ENCODE peak calls at places on chromosomes 13 and 19, in nine cellular contexts. N is OCI-LY7, T is omental fat pad, A is cardiac fibroblast, F is AG09319, J is B cell, S is IMR-90, I is AG04450, O is BE2C. P is an unnamed sample.

GRCh38 chr13:94620286-94620896 is 18.7 kb downstream of the GPR180 start:
- DNase-seq in N (peak), T (no peak), A (peak), F (no peak), J (no peak), S (peak), I (no peak), O (peak), P (no peak)

GRCh38 chr19:23699521-23699860 is 12.5 kb upstream of the ZNF675 start:
- DNase-seq in N (no peak), T (no peak), A (no peak), F (no peak), J (no peak), S (no peak), I (no peak), O (no peak), P (no peak)

GRCh38 chr13:23763328-23763727 is 125.9 kb downstream of the MIPEP start:
- DNase-seq in N (no peak), T (no peak), A (no peak), F (no peak), J (no peak), S (no peak), I (no peak), O (no peak), P (no peak)

GRCh38 chr13:20356437-20356836 is 124.3 kb upstream of the GJB6 start:
- DNase-seq in N (no peak), T (no peak), A (no peak), F (no peak), J (no peak), S (no peak), I (no peak), O (no peak), P (no peak)

GRCh38 chr19:48506138-48506733 is 5.4 kb downstream of the LMTK3 start:
- DNase-seq in N (peak), T (no peak), A (peak), F (peak), J (no peak), S (peak), I (no peak), O (no peak), P (no peak)

GRCh38 chr19:49926520-49926919 is 2.5 kb upstream of the ATF5 start:
- DNase-seq in N (no peak), T (no peak), A (no peak), F (no peak), J (no peak), S (no peak), I (no peak), O (no peak), P (no peak)

GRCh38 chr13:113545455-113545930 is 39.1 kb upstream of the TFDP1 start:
- DNase-seq in N (no peak), T (no peak), A (no peak), F (peak), J (no peak), S (peak), I (no peak), O (peak), P (peak)

GRCh38 chr19:2544576-2545415 is 68.9 kb downstream of the GADD45B start:
- DNase-seq in N (no peak), T (no peak), A (no peak), F (no peak), J (peak), S (no peak), I (no peak), O (no peak), P (peak)

GRCh38 chr19:19202707-19203011 is 555 bp downstream of the NR2C2AP start:
- DNase-seq in N (peak), T (no peak), A (no peak), F (no peak), J (no peak), S (no peak), I (no peak), O (no peak), P (no peak)

GRCh38 chr19:37654833-37655688 is at the start of gene ZFP30:
- DNase-seq in N (peak), T (peak), A (peak), F (peak), J (peak), S (peak), I (peak), O (peak), P (peak)

GRCh38 chr19:35753634-35754364 is 3.0 kb downstream of the HSPB6 start:
- DNase-seq in N (no peak), T (no peak), A (no peak), F (no peak), J (no peak), S (no peak), I (no peak), O (no peak), P (no peak)

GRCh38 chr13:22091222-22091970 is 420.5 kb downstream of the FGF9 start:
- DNase-seq in N (no peak), T (no peak), A (no peak), F (no peak), J (no peak), S (peak), I (no peak), O (no peak), P (no peak)

GRCh38 chr19:48575931-48576622 is 24.1 kb downstream of the SULT2B1 start:
- DNase-seq in N (no peak), T (no peak), A (no peak), F (no peak), J (no peak), S (no peak), I (no peak), O (no peak), P (no peak)

GRCh38 chr19:35807633-35808032 is 5.0 kb downstream of the PRODH2 start:
- DNase-seq in N (no peak), T (no peak), A (no peak), F (no peak), J (no peak), S (no peak), I (no peak), O (no peak), P (no peak)

GRCh38 chr13:27770809-27771208 is 21.5 kb upstream of the GSX1 start:
- DNase-seq in N (peak), T (no peak), A (peak), F (no peak), J (no peak), S (peak), I (no peak), O (no peak), P (no peak)

GRCh38 chr13:23899555-23899954 is 2.3 kb upstream of the C1QTNF9B start:
- DNase-seq in N (peak), T (no peak), A (peak), F (no peak), J (no peak), S (peak), I (peak), O (peak), P (no peak)

GRCh38 chr13:27200413-27201066 is 28.9 kb upstream of the USP12 start:
- DNase-seq in N (no peak), T (no peak), A (no peak), F (no peak), J (no peak), S (no peak), I (no peak), O (no peak), P (no peak)

GRCh38 chr13:94557836-94558235 is 38.1 kb downstream of the TGDS start:
- DNase-seq in N (no peak), T (no peak), A (no peak), F (no peak), J (no peak), S (no peak), I (no peak), O (no peak), P (no peak)

GRCh38 chr13:91468301-91468700 is 69.9 kb downstream of the GPC5 start:
- DNase-seq in N (no peak), T (no peak), A (no peak), F (no peak), J (no peak), S (peak), I (no peak), O (no peak), P (no peak)

GRCh38 chr19:31418692-31419430 is 69.6 kb upstream of the TSHZ3 start:
- DNase-seq in N (no peak), T (no peak), A (no peak), F (no peak), J (no peak), S (no peak), I (no peak), O (no peak), P (no peak)

GRCh38 chr13:112103971-112104872 is 37.3 kb downstream of the SOX1 start:
- DNase-seq in N (no peak), T (no peak), A (no peak), F (no peak), J (no peak), S (no peak), I (no peak), O (no peak), P (no peak)

GRCh38 chr13:86318424-86318823 is 519.2 kb upstream of the SLITRK6 start:
- DNase-seq in N (no peak), T (no peak), A (no peak), F (no peak), J (no peak), S (no peak), I (no peak), O (no peak), P (no peak)
- TF ChIP-seq CTCF in N (no peak), T (no peak), A (no peak), F (no peak), J (no peak), S (no peak), I (no peak), O (no peak), P (no peak)

GRCh38 chr13:110641055-110642015 is 26.0 kb downstream of the NAXD start:
- DNase-seq in N (no peak), T (no peak), A (peak), F (no peak), J (peak), S (peak), I (no peak), O (peak), P (no peak)
- TF ChIP-seq CTCF in N (no peak), T (no peak), A (no peak), F (no peak), J (no peak), S (no peak), I (no peak), O (no peak), P (no peak)

GRCh38 chr19:5823579-5824281 is 15.8 kb downstream of the FUT6 start:
- DNase-seq in N (no peak), T (no peak), A (peak), F (no peak), J (no peak), S (no peak), I (no peak), O (peak), P (no peak)
- TF ChIP-seq CTCF in N (peak), T (no peak), A (peak), F (no peak), J (no peak), S (peak), I (no peak), O (peak), P (no peak)

DNA sequence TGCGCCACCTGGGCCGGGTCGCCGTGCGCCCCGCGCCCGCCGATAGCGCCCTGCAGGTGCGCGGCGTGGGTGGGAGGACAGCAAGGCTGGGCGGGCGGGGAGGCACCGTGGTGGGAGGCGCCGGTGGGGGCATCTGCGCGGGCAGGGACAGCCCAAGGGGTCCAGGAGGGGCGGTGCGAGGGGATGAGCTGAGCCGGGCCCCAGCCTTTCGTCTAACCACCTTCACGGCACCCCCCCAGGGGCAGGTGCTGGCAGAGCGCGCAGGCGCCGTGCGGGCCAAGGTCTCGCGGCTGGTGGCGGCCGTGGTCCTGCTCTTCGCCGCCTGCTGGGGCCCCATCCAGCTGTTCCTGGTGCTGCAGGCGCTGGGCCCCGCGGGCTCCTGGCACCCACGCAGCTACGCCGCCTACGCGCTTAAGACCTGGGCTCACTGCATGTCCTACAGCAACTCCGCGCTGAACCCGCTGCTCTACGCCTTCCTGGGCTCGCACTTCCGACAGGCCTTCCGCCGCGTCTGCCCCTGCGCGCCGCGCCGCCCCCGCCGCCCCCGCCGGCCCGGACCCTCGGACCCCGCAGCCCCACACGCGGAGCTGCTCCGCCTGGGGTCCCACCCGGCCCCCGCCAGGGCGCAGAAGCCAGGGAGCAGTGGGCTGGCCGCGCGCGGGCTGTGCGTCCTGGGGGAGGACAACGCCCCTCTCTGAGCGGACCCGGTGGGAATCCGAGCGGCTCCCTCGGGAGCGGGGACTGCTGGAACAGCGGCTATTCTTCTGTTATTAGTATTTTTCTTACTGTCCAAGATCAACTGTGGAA is 3.1 kb downstream of the KISS1R start:
- DNase-seq in N (no peak), T (no peak), A (no peak), F (no peak), J (peak), S (no peak), I (no peak), O (peak), P (no peak)
- TF ChIP-seq CTCF in N (no peak), T (no peak), A (no peak), F (no peak), J (no peak), S (no peak), I (no peak), O (no peak), P (no peak)

DNA sequence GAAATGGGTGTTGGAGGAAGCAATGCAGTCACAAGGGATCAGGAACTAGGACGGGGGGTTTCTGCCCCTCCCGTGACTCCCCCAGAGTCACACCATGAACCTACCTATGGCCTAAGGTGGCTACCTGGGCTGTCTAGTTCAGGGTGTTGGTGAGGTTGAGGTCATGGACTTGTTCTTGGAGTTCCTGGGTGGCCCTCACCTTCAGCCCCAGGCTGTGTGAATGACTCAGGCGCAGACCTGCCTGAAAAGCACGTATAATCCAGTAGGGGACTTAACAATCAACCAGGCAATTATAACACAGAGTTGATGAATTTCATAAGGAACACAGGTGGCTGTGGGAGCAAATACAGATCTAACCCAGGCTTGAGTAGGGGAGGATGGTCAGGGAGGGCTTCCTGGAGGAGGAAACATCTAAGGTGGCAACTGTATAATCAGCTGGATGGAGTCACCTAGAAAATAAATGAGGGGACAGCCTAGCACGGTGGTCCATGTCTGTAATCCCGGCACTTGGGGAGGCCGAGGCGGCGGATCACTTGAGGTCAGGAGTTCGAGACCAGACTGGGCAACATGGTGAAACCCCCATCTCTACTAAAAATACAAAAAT is 25.6 kb upstream of the ADGRE1 start:
- DNase-seq in N (peak), T (no peak), A (no peak), F (no peak), J (no peak), S (no peak), I (no peak), O (no peak), P (no peak)
- TF ChIP-seq CTCF in N (no peak), T (no peak), A (no peak), F (no peak), J (no peak), S (no peak), I (no peak), O (no peak), P (no peak)

DNA sequence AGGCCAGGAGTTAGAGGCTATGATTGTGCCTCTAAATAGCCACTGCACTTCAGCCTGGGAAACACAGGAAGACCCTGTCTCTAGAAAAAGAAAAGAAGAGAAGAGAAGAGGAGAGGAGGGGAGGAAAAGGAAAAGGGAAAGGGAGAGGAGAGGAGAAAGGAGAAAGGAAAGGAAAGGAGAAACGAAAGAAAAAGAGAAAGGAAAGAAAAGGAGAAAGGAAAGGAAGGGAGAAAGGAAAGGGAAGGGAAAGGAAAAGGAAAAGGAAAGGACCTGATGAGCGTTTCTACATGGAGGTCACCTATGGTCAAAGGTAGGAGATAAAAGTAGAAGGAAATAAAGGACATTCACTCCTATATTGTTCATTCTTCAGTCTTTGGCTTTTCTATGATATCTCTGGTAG is 109.1 kb upstream of the TRPC4 start:
- DNase-seq in N (no peak), T (no peak), A (no peak), F (no peak), J (no peak), S (no peak), I (no peak), O (no peak), P (no peak)
- TF ChIP-seq CTCF in N (no peak), T (no peak), A (no peak), F (no peak), J (peak), S (no peak), I (no peak), O (no peak), P (no peak)

DNA sequence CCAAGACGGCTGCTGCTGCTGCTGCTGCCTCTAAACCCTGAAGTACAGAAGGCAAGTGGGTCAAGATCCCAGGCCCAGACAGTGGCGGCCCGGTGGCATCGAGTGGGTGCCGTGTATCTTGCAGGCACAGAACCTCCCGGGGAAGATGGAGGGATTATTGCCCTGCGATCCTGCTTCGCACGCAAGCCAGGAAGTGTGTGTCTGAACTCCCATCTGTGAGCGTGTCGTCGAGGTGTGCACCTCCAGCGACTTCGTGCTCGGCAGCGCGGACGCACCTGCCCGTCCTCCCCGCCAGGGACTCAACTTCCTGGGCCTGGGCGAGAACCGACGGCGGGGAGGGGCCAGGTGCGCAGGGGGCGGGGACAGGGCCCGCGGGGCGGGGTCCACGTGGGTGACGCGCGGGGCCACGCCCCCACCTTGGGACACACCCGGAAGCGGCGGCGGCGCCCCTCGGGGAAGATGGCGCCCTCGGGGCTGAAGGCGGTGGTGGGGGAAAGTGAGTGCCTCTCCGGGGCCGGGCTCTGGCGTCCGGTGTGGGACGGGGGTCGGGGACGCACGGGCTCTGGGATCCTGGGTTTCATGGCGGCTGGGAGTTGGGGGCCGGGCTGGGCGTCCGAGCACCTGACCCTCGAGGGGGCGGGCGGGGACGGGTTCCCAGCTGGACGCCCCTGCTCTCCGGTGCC is at the start of gene STXBP2:
- DNase-seq in N (peak), T (peak), A (peak), F (no peak), J (peak), S (no peak), I (no peak), O (no peak), P (no peak)
- TF ChIP-seq CTCF in N (no peak), T (no peak), A (no peak), F (no peak), J (peak), S (no peak), I (no peak), O (no peak), P (no peak)

DNA sequence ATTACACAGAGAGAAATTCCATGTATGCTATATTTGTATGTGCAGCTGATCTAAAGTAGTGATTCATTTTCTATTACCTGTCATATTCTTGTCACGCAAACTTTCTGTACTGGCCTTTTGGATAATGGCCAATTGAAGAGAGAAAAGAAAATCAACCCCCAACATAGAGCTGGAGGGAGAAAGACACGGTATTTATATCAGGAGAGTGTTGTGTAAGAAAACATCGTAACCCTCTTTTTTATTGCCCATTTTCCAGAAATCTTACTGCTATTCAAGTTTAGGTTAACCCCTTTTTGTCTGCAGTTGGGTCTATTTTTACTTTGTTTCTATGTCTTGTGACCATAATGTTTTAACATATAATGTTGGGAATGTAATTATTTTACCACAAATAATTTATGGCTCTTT is 27.9 kb downstream of the DGKH start:
- DNase-seq in N (no peak), T (no peak), A (no peak), F (no peak), J (no peak), S (peak), I (no peak), O (no peak), P (no peak)
- TF ChIP-seq CTCF in N (no peak), T (no peak), A (no peak), F (no peak), J (no peak), S (no peak), I (no peak), O (no peak), P (no peak)

GRCh38 chr13:46296920-46297319 is 85.2 kb downstream of the LRRC63 start:
- DNase-seq in N (no peak), T (no peak), A (peak), F (peak), J (no peak), S (peak), I (peak), O (no peak), P (no peak)
- TF ChIP-seq CTCF in N (no peak), T (no peak), A (no peak), F (peak), J (no peak), S (no peak), I (no peak), O (no peak), P (no peak)

GRCh38 chr13:87527036-87527435 is 144.1 kb upstream of the SLITRK5 start:
- DNase-seq in N (no peak), T (no peak), A (no peak), F (no peak), J (no peak), S (no peak), I (no peak), O (no peak), P (no peak)

GRCh38 chr13:87524775-87525174 is 146.4 kb upstream of the SLITRK5 start:
- DNase-seq in N (no peak), T (no peak), A (no peak), F (no peak), J (no peak), S (no peak), I (no peak), O (no peak), P (no peak)
- TF ChIP-seq CTCF in N (no peak), T (no peak), A (no peak), F (no peak), J (no peak), S (no peak), I (no peak), O (no peak), P (no peak)